ENCODE peak calls at places on chromosomes 2 and 18, in ten cellular contexts. M is tibial artery, V is astrocyte of the cerebellum, N is choroid plexus epithelial cell, U is IMR-90, J is body of pancreas, G is stomach, I is GM10248, Z is GM13977, A is endothelial cell of umbilical vein. T is an unnamed sample.

GRCh38 chr2:112949456-112949855 is 28.4 kb upstream of the IL36G start:
- DNase-seq in M (no peak), V (no peak), N (no peak), U (no peak), J (no peak), G (no peak), I (no peak), Z (no peak), A (no peak), T (no peak)

GRCh38 chr18:78742346-78742745 is 237.3 kb upstream of the SALL3 start:
- DNase-seq in M (no peak), V (no peak), N (no peak), U (no peak), J (no peak), G (peak), I (no peak), Z (no peak), A (no peak), T (no peak)

GRCh38 chr18:45423664-45424063 is 191.6 kb upstream of the SLC14A2 start:
- DNase-seq in M (no peak), V (no peak), N (no peak), U (no peak), J (no peak), G (no peak), I (no peak), Z (no peak), A (no peak), T (no peak)

GRCh38 chr2:26298286-26298637 is 47.7 kb upstream of the SELENOI start:
- DNase-seq in M (no peak), V (no peak), N (no peak), U (no peak), J (no peak), G (no peak), I (no peak), Z (no peak), A (peak), T (no peak)

GRCh38 chr2:69964353-69964831 is 3.0 kb upstream of the ASPRV1 start:
- DNase-seq in M (no peak), V (no peak), N (no peak), U (no peak), J (no peak), G (peak), I (no peak), Z (no peak), A (no peak), T (no peak)

GRCh38 chr2:90645-91312 is 44.5 kb upstream of the FAM110C start:
- DNase-seq in M (no peak), V (no peak), N (no peak), U (no peak), J (no peak), G (no peak), I (no peak), Z (no peak), A (no peak), T (no peak)

GRCh38 chr2:48714240-48714639 is 41.3 kb downstream of the LHCGR start:
- DNase-seq in M (no peak), V (no peak), N (peak), U (peak), J (no peak), G (no peak), I (no peak), Z (no peak), A (no peak), T (no peak)

GRCh38 chr18:11751305-11752115 is 62.4 kb downstream of the GNAL start:
- DNase-seq in M (no peak), V (no peak), N (peak), U (no peak), J (no peak), G (no peak), I (no peak), Z (no peak), A (no peak), T (no peak)

GRCh38 chr2:8486141-8486540 is 195.7 kb upstream of the ID2 start:
- DNase-seq in M (no peak), V (no peak), N (no peak), U (no peak), J (no peak), G (no peak), I (no peak), Z (no peak), A (no peak), T (no peak)

GRCh38 chr2:30037016-30037415 is 109.8 kb upstream of the YPEL5 start:
- DNase-seq in M (no peak), V (no peak), N (no peak), U (no peak), J (no peak), G (no peak), I (no peak), Z (no peak), A (no peak), T (no peak)

GRCh38 chr18:11676867-11677266 is 12.2 kb upstream of the GNAL start:
- DNase-seq in M (no peak), V (no peak), N (peak), U (peak), J (no peak), G (no peak), I (no peak), Z (no peak), A (no peak), T (no peak)

GRCh38 chr2:235523486-235524150 is 29.8 kb downstream of the AGAP1 start:
- DNase-seq in M (no peak), V (no peak), N (no peak), U (no peak), J (no peak), G (no peak), I (no peak), Z (no peak), A (no peak), T (no peak)

GRCh38 chr2:176991421-176991820 is 221.2 kb upstream of the HNRNPA3 start:
- DNase-seq in M (no peak), V (no peak), N (no peak), U (no peak), J (no peak), G (no peak), I (no peak), Z (no peak), A (no peak), T (no peak)

GRCh38 chr18:6482198-6482977 is 67.7 kb upstream of the L3MBTL4 start:
- DNase-seq in M (peak), V (peak), N (peak), U (peak), J (peak), G (peak), I (peak), Z (peak), A (no peak), T (peak)
- TF ChIP-seq CTCF in M (peak), V (peak), N (peak), U (peak), J (peak), G (no peak), I (peak), Z (peak), A (peak), T (peak)

GRCh38 chr2:78979380-78980238 is 45.9 kb upstream of the REG3G start:
- DNase-seq in M (no peak), V (peak), N (peak), U (no peak), J (peak), G (peak), I (peak), Z (peak), A (peak), T (no peak)
- TF ChIP-seq CTCF in M (no peak), V (peak), N (peak), U (peak), J (peak), G (no peak), I (peak), Z (peak), A (peak), T (no peak)

GRCh38 chr18:75253784-75254183 is 43.2 kb downstream of the TSHZ1 start:
- DNase-seq in M (no peak), V (no peak), N (peak), U (peak), J (no peak), G (no peak), I (no peak), Z (no peak), A (peak), T (no peak)
- TF ChIP-seq CTCF in M (no peak), V (no peak), N (no peak), U (no peak), J (no peak), G (no peak), I (no peak), Z (no peak), A (no peak), T (no peak)

GRCh38 chr2:171547256-171547655 is 25.0 kb downstream of the CYBRD1 start:
- DNase-seq in M (no peak), V (no peak), N (no peak), U (no peak), J (no peak), G (no peak), I (no peak), Z (no peak), A (no peak), T (no peak)

GRCh38 chr2:171545086-171545485 is 22.8 kb downstream of the CYBRD1 start:
- DNase-seq in M (no peak), V (no peak), N (no peak), U (peak), J (no peak), G (no peak), I (no peak), Z (no peak), A (no peak), T (no peak)

GRCh38 chr2:171540437-171540836 is 18.2 kb downstream of the CYBRD1 start:
- DNase-seq in M (no peak), V (no peak), N (no peak), U (no peak), J (no peak), G (no peak), I (no peak), Z (peak), A (no peak), T (no peak)

DNA sequence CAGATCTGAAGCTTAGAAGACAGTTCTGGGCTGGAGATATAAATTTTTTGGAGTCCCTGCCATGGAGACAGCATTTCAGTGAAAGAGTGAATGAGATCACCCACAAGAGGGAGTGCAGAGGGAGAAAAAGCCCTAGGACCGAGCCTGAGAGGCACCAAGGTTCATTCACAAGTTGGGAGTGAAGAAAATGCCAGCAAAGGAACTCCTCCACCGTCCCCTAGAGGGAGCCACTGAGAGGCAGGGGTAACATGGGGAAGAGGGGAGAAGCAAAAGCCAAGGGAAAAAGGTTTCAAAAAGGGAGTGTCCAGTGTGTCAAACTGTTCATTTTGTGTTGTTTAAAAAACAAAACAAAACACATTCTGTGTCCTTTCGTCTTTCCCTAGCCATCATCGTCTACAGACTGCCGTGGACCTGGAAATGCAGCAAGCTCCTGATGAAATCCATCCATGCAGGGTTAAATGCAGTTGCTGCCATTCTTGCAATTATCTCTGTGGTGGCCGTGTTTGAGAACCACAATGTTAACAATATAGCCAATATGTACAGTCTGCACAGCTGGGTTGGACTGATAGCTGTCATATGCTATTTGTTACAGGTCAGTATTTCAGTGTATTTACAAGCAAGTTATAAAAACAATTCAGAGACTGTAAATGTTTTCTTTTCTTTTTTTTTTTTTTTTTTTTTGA is 19.1 kb downstream of the CYBRD1 start:
- DNase-seq in M (no peak), V (no peak), N (no peak), U (no peak), J (no peak), G (no peak), I (no peak), Z (no peak), A (no peak), T (no peak)
- TF ChIP-seq CTCF in M (no peak), V (peak), N (peak), U (peak), J (no peak), G (no peak), I (peak), Z (peak), A (peak), T (peak)

DNA sequence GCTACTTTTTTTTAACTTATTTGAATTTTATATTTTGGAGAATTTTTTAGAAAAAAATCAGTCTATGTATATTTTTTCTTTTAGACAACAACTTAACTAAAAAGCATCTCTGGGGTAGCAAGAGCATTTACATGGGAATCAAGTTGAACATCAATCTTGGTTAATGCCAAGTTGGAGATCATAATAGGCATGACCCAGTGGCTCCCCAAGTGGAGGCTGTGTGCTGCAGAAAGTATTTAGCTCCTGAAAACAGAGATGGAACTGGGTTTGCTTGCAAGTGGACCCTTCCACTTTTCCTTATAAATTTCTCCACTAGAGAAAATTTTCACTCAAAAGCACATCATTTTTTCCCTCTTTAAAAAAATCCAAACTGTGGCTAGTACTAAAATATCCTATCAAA is 23.9 kb upstream of the CAVIN2 start:
- DNase-seq in M (no peak), V (no peak), N (peak), U (no peak), J (no peak), G (no peak), I (no peak), Z (no peak), A (peak), T (no peak)
- TF ChIP-seq CTCF in M (no peak), V (peak), N (peak), U (no peak), J (no peak), G (no peak), I (no peak), Z (peak), A (peak), T (no peak)

GRCh38 chr2:222760301-222760897 is 88.9 kb downstream of the MOGAT1 start:
- DNase-seq in M (no peak), V (no peak), N (no peak), U (no peak), J (no peak), G (no peak), I (no peak), Z (no peak), A (no peak), T (no peak)
- TF ChIP-seq CTCF in M (no peak), V (no peak), N (no peak), U (no peak), J (no peak), G (no peak), I (no peak), Z (no peak), A (no peak), T (no peak)

GRCh38 chr18:59067873-59068272 is 71.8 kb upstream of the SEC11C start:
- DNase-seq in M (no peak), V (no peak), N (peak), U (peak), J (peak), G (peak), I (no peak), Z (no peak), A (peak), T (no peak)
- TF ChIP-seq CTCF in M (peak), V (peak), N (peak), U (peak), J (peak), G (no peak), I (peak), Z (peak), A (peak), T (peak)

DNA sequence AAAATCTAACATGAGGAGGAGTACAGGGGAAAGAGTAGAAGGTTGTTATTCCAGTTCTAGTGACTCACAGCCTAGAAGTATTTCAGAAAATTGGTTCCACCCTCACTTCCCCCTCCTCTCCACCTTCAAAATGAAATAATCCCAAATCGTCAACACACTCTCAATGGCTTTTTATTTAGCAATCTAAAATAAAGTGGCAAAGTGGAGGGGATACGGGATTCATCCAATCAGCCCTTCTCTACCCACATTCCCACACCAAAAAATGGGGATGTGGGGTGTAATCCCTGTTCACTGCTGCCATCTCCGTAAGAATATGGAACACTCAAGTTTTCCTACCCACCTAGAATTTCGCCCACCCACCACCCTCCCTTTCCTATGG is 987 bp downstream of the NCKAP1 start:
- DNase-seq in M (no peak), V (no peak), N (peak), U (peak), J (no peak), G (no peak), I (no peak), Z (no peak), A (peak), T (no peak)
- TF ChIP-seq CTCF in M (no peak), V (no peak), N (no peak), U (no peak), J (no peak), G (no peak), I (no peak), Z (no peak), A (no peak), T (no peak)

GRCh38 chr2:216497808-216498366 is 757 bp upstream of the RPL37A start:
- DNase-seq in M (no peak), V (no peak), N (no peak), U (no peak), J (no peak), G (no peak), I (no peak), Z (no peak), A (no peak), T (no peak)

GRCh38 chr2:216498418-216499413 is at the start of gene RPL37A:
- DNase-seq in M (peak), V (peak), N (peak), U (peak), J (peak), G (peak), I (peak), Z (peak), A (peak), T (peak)

GRCh38 chr2:216501854-216502253 is 3.2 kb downstream of the RPL37A start:
- DNase-seq in M (no peak), V (no peak), N (no peak), U (no peak), J (no peak), G (no peak), I (no peak), Z (no peak), A (no peak), T (no peak)

GRCh38 chr2:216500572-216500971 is 1.9 kb downstream of the RPL37A start:
- DNase-seq in M (no peak), V (no peak), N (no peak), U (no peak), J (no peak), G (no peak), I (no peak), Z (no peak), A (no peak), T (no peak)

GRCh38 chr2:216499641-216500218 is 1.1 kb downstream of the RPL37A start:
- DNase-seq in M (no peak), V (no peak), N (peak), U (peak), J (no peak), G (no peak), I (no peak), Z (no peak), A (no peak), T (no peak)
- TF ChIP-seq CTCF in M (no peak), V (no peak), N (no peak), U (no peak), J (no peak), G (no peak), I (no peak), Z (no peak), A (no peak), T (no peak)

T was measured in AG09319.